ENCODE peak calls at places on chromosomes 11 and 22, in eight cellular contexts. One of them, this sample, is unnamed.
A peak's percentile ranks its signal among the peaks of the same experiment; 100 is the strongest.

GRCh38 chr11:68365943-68366435 is 53.6 kb downstream of the LRP5 start:
- DNase-seq in fibroblast of pulmonary artery: no peak
- DNase-seq in osteocyte: no peak
- DNase-seq in stimulated activated CD4-positive, alpha-beta T cell treated with anti-CD3 and anti-CD28 coated beads, Interleukin-4, amount 100 ng/mL, for 1 hour: no peak
- DNase-seq in fibroblast of lung: no peak
- DNase-seq in HT1080: no peak
- DNase-seq in activated CD8-positive, alpha-beta memory T cell treated with anti-CD3 and anti-CD28 coated beads, Interleukin-2, amount 50 U/mL, for 48 hours: no peak
- DNase-seq in Kasumi-1: no peak
- DNase-seq in this sample: no peak

GRCh38 chr11:126114486-126115252 is 52.0 kb upstream of the CDON start:
- DNase-seq in fibroblast of lung: no peak
- DNase-seq in activated CD8-positive, alpha-beta memory T cell treated with anti-CD3 and anti-CD28 coated beads, Interleukin-2, amount 50 U/mL, for 48 hours: no peak
- DNase-seq in stimulated activated CD4-positive, alpha-beta T cell treated with anti-CD3 and anti-CD28 coated beads, Interleukin-4, amount 100 ng/mL, for 1 hour: no peak
- DNase-seq in osteocyte: no peak
- DNase-seq in Kasumi-1: no peak
- DNase-seq in fibroblast of pulmonary artery: no peak
- DNase-seq in HT1080: no peak
- DNase-seq in this sample: no peak

GRCh38 chr22:24146791-24147353 is 34.4 kb upstream of the SUSD2 start:
- DNase-seq in fibroblast of lung: peak; percentile 89
- DNase-seq in fibroblast of pulmonary artery: peak; percentile 82
- DNase-seq in osteocyte: peak; percentile 88
- DNase-seq in stimulated activated CD4-positive, alpha-beta T cell treated with anti-CD3 and anti-CD28 coated beads, Interleukin-4, amount 100 ng/mL, for 1 hour: no peak
- DNase-seq in activated CD8-positive, alpha-beta memory T cell treated with anti-CD3 and anti-CD28 coated beads, Interleukin-2, amount 50 U/mL, for 48 hours: no peak
- DNase-seq in HT1080: peak; percentile 82
- DNase-seq in Kasumi-1: no peak
- DNase-seq in this sample: peak; percentile 42

GRCh38 chr22:25134028-25134427 is 65.6 kb upstream of the CRYBB3 start:
- DNase-seq in HT1080: no peak
- DNase-seq in osteocyte: no peak
- DNase-seq in Kasumi-1: no peak
- DNase-seq in fibroblast of lung: no peak
- DNase-seq in fibroblast of pulmonary artery: no peak
- DNase-seq in activated CD8-positive, alpha-beta memory T cell treated with anti-CD3 and anti-CD28 coated beads, Interleukin-2, amount 50 U/mL, for 48 hours: no peak
- DNase-seq in stimulated activated CD4-positive, alpha-beta T cell treated with anti-CD3 and anti-CD28 coated beads, Interleukin-4, amount 100 ng/mL, for 1 hour: no peak
- DNase-seq in this sample: no peak

GRCh38 chr11:75031224-75031753 is 42.6 kb downstream of the NEU3 start:
- DNase-seq in osteocyte: peak; percentile 65
- DNase-seq in Kasumi-1: no peak
- DNase-seq in stimulated activated CD4-positive, alpha-beta T cell treated with anti-CD3 and anti-CD28 coated beads, Interleukin-4, amount 100 ng/mL, for 1 hour: no peak
- DNase-seq in activated CD8-positive, alpha-beta memory T cell treated with anti-CD3 and anti-CD28 coated beads, Interleukin-2, amount 50 U/mL, for 48 hours: no peak
- DNase-seq in fibroblast of lung: peak; percentile 89
- DNase-seq in fibroblast of pulmonary artery: peak; percentile 89
- DNase-seq in HT1080: peak; percentile 91
- DNase-seq in this sample: no peak

GRCh38 chr11:116272181-116272789 is 500.5 kb downstream of the BUD13 start:
- DNase-seq in activated CD8-positive, alpha-beta memory T cell treated with anti-CD3 and anti-CD28 coated beads, Interleukin-2, amount 50 U/mL, for 48 hours: no peak
- DNase-seq in fibroblast of pulmonary artery: no peak
- DNase-seq in Kasumi-1: no peak
- DNase-seq in HT1080: no peak
- DNase-seq in stimulated activated CD4-positive, alpha-beta T cell treated with anti-CD3 and anti-CD28 coated beads, Interleukin-4, amount 100 ng/mL, for 1 hour: no peak
- DNase-seq in fibroblast of lung: no peak
- DNase-seq in osteocyte: no peak
- DNase-seq in this sample: peak; percentile 56

GRCh38 chr22:32206774-32207758 is 2.2 kb upstream of the RFPL2 start:
- DNase-seq in activated CD8-positive, alpha-beta memory T cell treated with anti-CD3 and anti-CD28 coated beads, Interleukin-2, amount 50 U/mL, for 48 hours: peak; percentile 62
- DNase-seq in fibroblast of lung: peak; percentile 6
- DNase-seq in fibroblast of pulmonary artery: peak; percentile 13
- DNase-seq in Kasumi-1: peak; percentile 39
- DNase-seq in stimulated activated CD4-positive, alpha-beta T cell treated with anti-CD3 and anti-CD28 coated beads, Interleukin-4, amount 100 ng/mL, for 1 hour: peak; percentile 35
- DNase-seq in osteocyte: no peak
- DNase-seq in HT1080: peak; percentile 42
- DNase-seq in this sample: peak; percentile 86

GRCh38 chr11:2077061-2077802 is 62.0 kb downstream of the IGF2 start:
- DNase-seq in stimulated activated CD4-positive, alpha-beta T cell treated with anti-CD3 and anti-CD28 coated beads, Interleukin-4, amount 100 ng/mL, for 1 hour: no peak
- DNase-seq in fibroblast of pulmonary artery: peak; percentile 47
- DNase-seq in HT1080: peak; percentile 82
- DNase-seq in fibroblast of lung: peak; percentile 84
- DNase-seq in osteocyte: no peak
- DNase-seq in activated CD8-positive, alpha-beta memory T cell treated with anti-CD3 and anti-CD28 coated beads, Interleukin-2, amount 50 U/mL, for 48 hours: peak; percentile 61
- DNase-seq in Kasumi-1: no peak
- DNase-seq in this sample: no peak

GRCh38 chr11:17003426-17003825 is 10.8 kb downstream of the PLEKHA7 start:
- DNase-seq in fibroblast of lung: no peak
- DNase-seq in stimulated activated CD4-positive, alpha-beta T cell treated with anti-CD3 and anti-CD28 coated beads, Interleukin-4, amount 100 ng/mL, for 1 hour: no peak
- DNase-seq in Kasumi-1: no peak
- DNase-seq in osteocyte: no peak
- DNase-seq in fibroblast of pulmonary artery: no peak
- DNase-seq in activated CD8-positive, alpha-beta memory T cell treated with anti-CD3 and anti-CD28 coated beads, Interleukin-2, amount 50 U/mL, for 48 hours: no peak
- DNase-seq in HT1080: no peak
- DNase-seq in this sample: no peak

GRCh38 chr11:120073196-120073595 is 64.7 kb downstream of the TRIM29 start:
- DNase-seq in activated CD8-positive, alpha-beta memory T cell treated with anti-CD3 and anti-CD28 coated beads, Interleukin-2, amount 50 U/mL, for 48 hours: no peak
- DNase-seq in HT1080: no peak
- DNase-seq in fibroblast of pulmonary artery: no peak
- DNase-seq in osteocyte: no peak
- DNase-seq in Kasumi-1: no peak
- DNase-seq in fibroblast of lung: no peak
- DNase-seq in stimulated activated CD4-positive, alpha-beta T cell treated with anti-CD3 and anti-CD28 coated beads, Interleukin-4, amount 100 ng/mL, for 1 hour: no peak
- DNase-seq in this sample: no peak

GRCh38 chr11:59756496-59756840 is 1.3 kb downstream of the STX3 start:
- DNase-seq in Kasumi-1: no peak
- DNase-seq in HT1080: no peak
- DNase-seq in stimulated activated CD4-positive, alpha-beta T cell treated with anti-CD3 and anti-CD28 coated beads, Interleukin-4, amount 100 ng/mL, for 1 hour: no peak
- DNase-seq in activated CD8-positive, alpha-beta memory T cell treated with anti-CD3 and anti-CD28 coated beads, Interleukin-2, amount 50 U/mL, for 48 hours: no peak
- DNase-seq in osteocyte: no peak
- DNase-seq in fibroblast of lung: peak; percentile 45
- DNase-seq in fibroblast of pulmonary artery: peak; percentile 8
- DNase-seq in this sample: no peak

GRCh38 chr11:112278803-112279202 is 18.1 kb upstream of the PLET1 start:
- DNase-seq in osteocyte: no peak
- DNase-seq in stimulated activated CD4-positive, alpha-beta T cell treated with anti-CD3 and anti-CD28 coated beads, Interleukin-4, amount 100 ng/mL, for 1 hour: no peak
- DNase-seq in activated CD8-positive, alpha-beta memory T cell treated with anti-CD3 and anti-CD28 coated beads, Interleukin-2, amount 50 U/mL, for 48 hours: no peak
- DNase-seq in fibroblast of lung: no peak
- DNase-seq in fibroblast of pulmonary artery: no peak
- DNase-seq in Kasumi-1: no peak
- DNase-seq in HT1080: no peak
- DNase-seq in this sample: no peak

GRCh38 chr11:62612366-62613274 is at the start of the genes EML3 and ROM1:
- DNase-seq in fibroblast of lung: peak; percentile 74
- DNase-seq in Kasumi-1: peak; percentile 76
- DNase-seq in osteocyte: peak; percentile 94
- DNase-seq in activated CD8-positive, alpha-beta memory T cell treated with anti-CD3 and anti-CD28 coated beads, Interleukin-2, amount 50 U/mL, for 48 hours: peak; percentile 96
- DNase-seq in HT1080: peak; percentile 77
- DNase-seq in stimulated activated CD4-positive, alpha-beta T cell treated with anti-CD3 and anti-CD28 coated beads, Interleukin-4, amount 100 ng/mL, for 1 hour: peak; percentile 87
- DNase-seq in fibroblast of pulmonary artery: peak; percentile 88
- DNase-seq in this sample: peak; percentile 97

GRCh38 chr11:61071208-61071681 is 31.0 kb upstream of the CD5 start:
- DNase-seq in fibroblast of pulmonary artery: no peak
- DNase-seq in HT1080: no peak
- DNase-seq in activated CD8-positive, alpha-beta memory T cell treated with anti-CD3 and anti-CD28 coated beads, Interleukin-2, amount 50 U/mL, for 48 hours: peak; percentile 76
- DNase-seq in stimulated activated CD4-positive, alpha-beta T cell treated with anti-CD3 and anti-CD28 coated beads, Interleukin-4, amount 100 ng/mL, for 1 hour: peak; percentile 50
- DNase-seq in fibroblast of lung: no peak
- DNase-seq in Kasumi-1: no peak
- DNase-seq in osteocyte: no peak
- DNase-seq in this sample: no peak

GRCh38 chr11:6006846-6007245 is at the start of gene OR56A4:
- DNase-seq in HT1080: no peak
- DNase-seq in stimulated activated CD4-positive, alpha-beta T cell treated with anti-CD3 and anti-CD28 coated beads, Interleukin-4, amount 100 ng/mL, for 1 hour: no peak
- DNase-seq in activated CD8-positive, alpha-beta memory T cell treated with anti-CD3 and anti-CD28 coated beads, Interleukin-2, amount 50 U/mL, for 48 hours: no peak
- DNase-seq in fibroblast of pulmonary artery: no peak
- DNase-seq in osteocyte: no peak
- DNase-seq in fibroblast of lung: no peak
- DNase-seq in Kasumi-1: no peak
- DNase-seq in this sample: no peak

GRCh38 chr11:31828217-31828616 is 17.1 kb upstream of the PAX6 start:
- DNase-seq in stimulated activated CD4-positive, alpha-beta T cell treated with anti-CD3 and anti-CD28 coated beads, Interleukin-4, amount 100 ng/mL, for 1 hour: no peak
- DNase-seq in Kasumi-1: no peak
- DNase-seq in fibroblast of lung: no peak
- DNase-seq in HT1080: no peak
- DNase-seq in fibroblast of pulmonary artery: no peak
- DNase-seq in osteocyte: no peak
- DNase-seq in activated CD8-positive, alpha-beta memory T cell treated with anti-CD3 and anti-CD28 coated beads, Interleukin-2, amount 50 U/mL, for 48 hours: no peak
- DNase-seq in this sample: no peak

GRCh38 chr22:30538280-30538679 is 8.3 kb downstream of the SEC14L6 start:
- DNase-seq in Kasumi-1: no peak
- DNase-seq in activated CD8-positive, alpha-beta memory T cell treated with anti-CD3 and anti-CD28 coated beads, Interleukin-2, amount 50 U/mL, for 48 hours: no peak
- DNase-seq in osteocyte: no peak
- DNase-seq in fibroblast of lung: peak; percentile 35
- DNase-seq in stimulated activated CD4-positive, alpha-beta T cell treated with anti-CD3 and anti-CD28 coated beads, Interleukin-4, amount 100 ng/mL, for 1 hour: no peak
- DNase-seq in fibroblast of pulmonary artery: peak; percentile 38
- DNase-seq in HT1080: peak; percentile 60
- DNase-seq in this sample: no peak

GRCh38 chr22:37501610-37502341 is 15.6 kb upstream of the MFNG start:
- DNase-seq in fibroblast of pulmonary artery: peak; percentile 94
- DNase-seq in osteocyte: no peak
- DNase-seq in activated CD8-positive, alpha-beta memory T cell treated with anti-CD3 and anti-CD28 coated beads, Interleukin-2, amount 50 U/mL, for 48 hours: no peak
- DNase-seq in HT1080: peak; percentile 89
- DNase-seq in stimulated activated CD4-positive, alpha-beta T cell treated with anti-CD3 and anti-CD28 coated beads, Interleukin-4, amount 100 ng/mL, for 1 hour: no peak
- DNase-seq in Kasumi-1: no peak
- DNase-seq in fibroblast of lung: peak; percentile 90
- DNase-seq in this sample: no peak

GRCh38 chr11:27812341-27812740 is 112.1 kb upstream of the BDNF start:
- DNase-seq in stimulated activated CD4-positive, alpha-beta T cell treated with anti-CD3 and anti-CD28 coated beads, Interleukin-4, amount 100 ng/mL, for 1 hour: no peak
- DNase-seq in osteocyte: no peak
- DNase-seq in HT1080: peak; percentile 9
- DNase-seq in activated CD8-positive, alpha-beta memory T cell treated with anti-CD3 and anti-CD28 coated beads, Interleukin-2, amount 50 U/mL, for 48 hours: no peak
- DNase-seq in Kasumi-1: no peak
- DNase-seq in fibroblast of lung: peak; percentile 18
- DNase-seq in fibroblast of pulmonary artery: peak; percentile 8
- DNase-seq in this sample: no peak

GRCh38 chr11:74050465-74050864 is 41.6 kb upstream of the UCP3 start:
- DNase-seq in activated CD8-positive, alpha-beta memory T cell treated with anti-CD3 and anti-CD28 coated beads, Interleukin-2, amount 50 U/mL, for 48 hours: no peak
- DNase-seq in fibroblast of pulmonary artery: no peak
- DNase-seq in HT1080: no peak
- DNase-seq in Kasumi-1: no peak
- DNase-seq in fibroblast of lung: no peak
- DNase-seq in stimulated activated CD4-positive, alpha-beta T cell treated with anti-CD3 and anti-CD28 coated beads, Interleukin-4, amount 100 ng/mL, for 1 hour: no peak
- DNase-seq in osteocyte: no peak
- DNase-seq in this sample: no peak

GRCh38 chr11:45456686-45457085 is 170.5 kb upstream of the SYT13 start:
- DNase-seq in fibroblast of pulmonary artery: no peak
- DNase-seq in stimulated activated CD4-positive, alpha-beta T cell treated with anti-CD3 and anti-CD28 coated beads, Interleukin-4, amount 100 ng/mL, for 1 hour: no peak
- DNase-seq in osteocyte: no peak
- DNase-seq in HT1080: no peak
- DNase-seq in fibroblast of lung: no peak
- DNase-seq in Kasumi-1: no peak
- DNase-seq in activated CD8-positive, alpha-beta memory T cell treated with anti-CD3 and anti-CD28 coated beads, Interleukin-2, amount 50 U/mL, for 48 hours: no peak
- DNase-seq in this sample: no peak

GRCh38 chr22:44409211-44409648 is 88.8 kb downstream of the RTL6 start:
- DNase-seq in fibroblast of lung: no peak
- DNase-seq in fibroblast of pulmonary artery: no peak
- DNase-seq in Kasumi-1: no peak
- DNase-seq in HT1080: no peak
- DNase-seq in stimulated activated CD4-positive, alpha-beta T cell treated with anti-CD3 and anti-CD28 coated beads, Interleukin-4, amount 100 ng/mL, for 1 hour: no peak
- DNase-seq in osteocyte: no peak
- DNase-seq in activated CD8-positive, alpha-beta memory T cell treated with anti-CD3 and anti-CD28 coated beads, Interleukin-2, amount 50 U/mL, for 48 hours: no peak
- DNase-seq in this sample: no peak

GRCh38 chr22:29914165-29914564 is 31.2 kb downstream of the MTMR3 start:
- DNase-seq in Kasumi-1: no peak
- DNase-seq in fibroblast of pulmonary artery: peak; percentile 74
- DNase-seq in activated CD8-positive, alpha-beta memory T cell treated with anti-CD3 and anti-CD28 coated beads, Interleukin-2, amount 50 U/mL, for 48 hours: no peak
- DNase-seq in HT1080: peak; percentile 61
- DNase-seq in fibroblast of lung: peak; percentile 90
- DNase-seq in osteocyte: no peak
- DNase-seq in stimulated activated CD4-positive, alpha-beta T cell treated with anti-CD3 and anti-CD28 coated beads, Interleukin-4, amount 100 ng/mL, for 1 hour: no peak
- DNase-seq in this sample: peak; percentile 55

GRCh38 chr11:5689551-5689983 is at the start of gene TRIM22:
- DNase-seq in Kasumi-1: peak; percentile 83
- DNase-seq in osteocyte: no peak
- DNase-seq in fibroblast of pulmonary artery: peak; percentile 80
- DNase-seq in activated CD8-positive, alpha-beta memory T cell treated with anti-CD3 and anti-CD28 coated beads, Interleukin-2, amount 50 U/mL, for 48 hours: peak; percentile 64
- DNase-seq in stimulated activated CD4-positive, alpha-beta T cell treated with anti-CD3 and anti-CD28 coated beads, Interleukin-4, amount 100 ng/mL, for 1 hour: peak; percentile 38
- DNase-seq in fibroblast of lung: peak; percentile 82
- DNase-seq in HT1080: peak; percentile 66
- DNase-seq in this sample: peak; percentile 81

GRCh38 chr22:19497245-19497644 is 17.5 kb downstream of the CDC45 start:
- DNase-seq in Kasumi-1: no peak
- DNase-seq in stimulated activated CD4-positive, alpha-beta T cell treated with anti-CD3 and anti-CD28 coated beads, Interleukin-4, amount 100 ng/mL, for 1 hour: no peak
- DNase-seq in fibroblast of pulmonary artery: peak; percentile 94
- DNase-seq in HT1080: peak; percentile 50
- DNase-seq in osteocyte: no peak
- DNase-seq in activated CD8-positive, alpha-beta memory T cell treated with anti-CD3 and anti-CD28 coated beads, Interleukin-2, amount 50 U/mL, for 48 hours: no peak
- DNase-seq in fibroblast of lung: peak; percentile 93
- DNase-seq in this sample: no peak

GRCh38 chr11:87356428-87356827 is 318.7 kb downstream of the TMEM135 start:
- DNase-seq in HT1080: no peak
- DNase-seq in Kasumi-1: no peak
- DNase-seq in stimulated activated CD4-positive, alpha-beta T cell treated with anti-CD3 and anti-CD28 coated beads, Interleukin-4, amount 100 ng/mL, for 1 hour: no peak
- DNase-seq in osteocyte: no peak
- DNase-seq in activated CD8-positive, alpha-beta memory T cell treated with anti-CD3 and anti-CD28 coated beads, Interleukin-2, amount 50 U/mL, for 48 hours: no peak
- DNase-seq in fibroblast of lung: no peak
- DNase-seq in fibroblast of pulmonary artery: no peak
- DNase-seq in this sample: no peak

GRCh38 chr11:34346551-34346950 is 11.3 kb downstream of the ABTB2 start:
- DNase-seq in fibroblast of lung: peak; percentile 74
- DNase-seq in osteocyte: no peak
- DNase-seq in Kasumi-1: no peak
- DNase-seq in fibroblast of pulmonary artery: no peak
- DNase-seq in HT1080: no peak
- DNase-seq in stimulated activated CD4-positive, alpha-beta T cell treated with anti-CD3 and anti-CD28 coated beads, Interleukin-4, amount 100 ng/mL, for 1 hour: no peak
- DNase-seq in activated CD8-positive, alpha-beta memory T cell treated with anti-CD3 and anti-CD28 coated beads, Interleukin-2, amount 50 U/mL, for 48 hours: no peak
- DNase-seq in this sample: no peak

GRCh38 chr11:34417203-34417602 is 21.5 kb upstream of the CAT start:
- DNase-seq in fibroblast of lung: no peak
- DNase-seq in activated CD8-positive, alpha-beta memory T cell treated with anti-CD3 and anti-CD28 coated beads, Interleukin-2, amount 50 U/mL, for 48 hours: no peak
- DNase-seq in Kasumi-1: no peak
- DNase-seq in fibroblast of pulmonary artery: no peak
- DNase-seq in osteocyte: no peak
- DNase-seq in HT1080: no peak
- DNase-seq in stimulated activated CD4-positive, alpha-beta T cell treated with anti-CD3 and anti-CD28 coated beads, Interleukin-4, amount 100 ng/mL, for 1 hour: no peak
- DNase-seq in this sample: peak; percentile 21

GRCh38 chr22:22663861-22664800 is 19.7 kb downstream of the GGTLC2 start:
- DNase-seq in stimulated activated CD4-positive, alpha-beta T cell treated with anti-CD3 and anti-CD28 coated beads, Interleukin-4, amount 100 ng/mL, for 1 hour: no peak
- DNase-seq in activated CD8-positive, alpha-beta memory T cell treated with anti-CD3 and anti-CD28 coated beads, Interleukin-2, amount 50 U/mL, for 48 hours: no peak
- DNase-seq in osteocyte: no peak
- DNase-seq in HT1080: no peak
- DNase-seq in fibroblast of lung: no peak
- DNase-seq in fibroblast of pulmonary artery: no peak
- DNase-seq in Kasumi-1: no peak
- DNase-seq in this sample: no peak

GRCh38 chr11:128405693-128406364 is 181.5 kb downstream of the ETS1 start:
- DNase-seq in fibroblast of pulmonary artery: peak; percentile 22
- DNase-seq in stimulated activated CD4-positive, alpha-beta T cell treated with anti-CD3 and anti-CD28 coated beads, Interleukin-4, amount 100 ng/mL, for 1 hour: no peak
- DNase-seq in fibroblast of lung: no peak
- DNase-seq in HT1080: no peak
- DNase-seq in Kasumi-1: no peak
- DNase-seq in osteocyte: no peak
- DNase-seq in activated CD8-positive, alpha-beta memory T cell treated with anti-CD3 and anti-CD28 coated beads, Interleukin-2, amount 50 U/mL, for 48 hours: no peak
- DNase-seq in this sample: no peak

GRCh38 chr11:2933376-2934056 is 4.3 kb upstream of the PHLDA2 start:
- DNase-seq in fibroblast of lung: peak; percentile 78
- DNase-seq in activated CD8-positive, alpha-beta memory T cell treated with anti-CD3 and anti-CD28 coated beads, Interleukin-2, amount 50 U/mL, for 48 hours: peak; percentile 70
- DNase-seq in fibroblast of pulmonary artery: peak; percentile 77
- DNase-seq in stimulated activated CD4-positive, alpha-beta T cell treated with anti-CD3 and anti-CD28 coated beads, Interleukin-4, amount 100 ng/mL, for 1 hour: no peak
- DNase-seq in osteocyte: no peak
- DNase-seq in HT1080: peak; percentile 98
- DNase-seq in Kasumi-1: peak; percentile 35
- DNase-seq in this sample: peak; percentile 37

GRCh38 chr11:33375688-33376311 is 118.6 kb downstream of the HIPK3 start:
- DNase-seq in stimulated activated CD4-positive, alpha-beta T cell treated with anti-CD3 and anti-CD28 coated beads, Interleukin-4, amount 100 ng/mL, for 1 hour: peak; percentile 3
- DNase-seq in osteocyte: peak; percentile 85
- DNase-seq in Kasumi-1: no peak
- DNase-seq in activated CD8-positive, alpha-beta memory T cell treated with anti-CD3 and anti-CD28 coated beads, Interleukin-2, amount 50 U/mL, for 48 hours: no peak
- DNase-seq in HT1080: peak; percentile 48
- DNase-seq in fibroblast of lung: peak; percentile 46
- DNase-seq in fibroblast of pulmonary artery: peak; percentile 31
- DNase-seq in this sample: peak; percentile 73

GRCh38 chr22:44616461-44616860 is 85.5 kb upstream of the PRR5 start:
- DNase-seq in activated CD8-positive, alpha-beta memory T cell treated with anti-CD3 and anti-CD28 coated beads, Interleukin-2, amount 50 U/mL, for 48 hours: no peak
- DNase-seq in fibroblast of pulmonary artery: no peak
- DNase-seq in fibroblast of lung: no peak
- DNase-seq in stimulated activated CD4-positive, alpha-beta T cell treated with anti-CD3 and anti-CD28 coated beads, Interleukin-4, amount 100 ng/mL, for 1 hour: no peak
- DNase-seq in osteocyte: no peak
- DNase-seq in Kasumi-1: no peak
- DNase-seq in HT1080: no peak
- DNase-seq in this sample: no peak

GRCh38 chr11:75577198-75577597 is 15.1 kb downstream of the SERPINH1 start:
- DNase-seq in fibroblast of lung: no peak
- DNase-seq in osteocyte: no peak
- DNase-seq in activated CD8-positive, alpha-beta memory T cell treated with anti-CD3 and anti-CD28 coated beads, Interleukin-2, amount 50 U/mL, for 48 hours: peak; percentile 82
- DNase-seq in Kasumi-1: peak; percentile 28
- DNase-seq in fibroblast of pulmonary artery: no peak
- DNase-seq in stimulated activated CD4-positive, alpha-beta T cell treated with anti-CD3 and anti-CD28 coated beads, Interleukin-4, amount 100 ng/mL, for 1 hour: peak; percentile 67
- DNase-seq in HT1080: no peak
- DNase-seq in this sample: peak; percentile 73